ENCODE peak calls at places on chromosomes 11 and 22, in nine cellular contexts. One of them, this sample, is unnamed. For H3K9me3, the result is how much of the 10 kb centered on the place peaks cover.

GRCh38 chr11:82546556-82547162 is 187.0 kb downstream of the FAM181B start:
- DNase-seq in SJSA1: no peak
- DNase-seq in spleen: no peak
- DNase-seq in Caco-2: peak
- DNase-seq in PC-9: no peak
- DNase-seq in fibroblast of lung: no peak
- DNase-seq in cardiac muscle cell: peak
- DNase-seq in IMR-90: no peak
- DNase-seq in astrocyte: no peak
- DNase-seq in this sample: no peak

GRCh38 chr11:30816959-30817880 is 231.1 kb upstream of the MPPED2 start:
- DNase-seq in SJSA1: no peak
- DNase-seq in spleen: no peak
- DNase-seq in Caco-2: no peak
- DNase-seq in PC-9: no peak
- DNase-seq in fibroblast of lung: no peak
- DNase-seq in cardiac muscle cell: no peak
- DNase-seq in IMR-90: no peak
- DNase-seq in astrocyte: no peak
- DNase-seq in this sample: no peak

GRCh38 chr11:97269527-97269926 is 879.7 kb downstream of the JRKL start:
- DNase-seq in SJSA1: no peak
- DNase-seq in spleen: no peak
- DNase-seq in Caco-2: peak
- DNase-seq in PC-9: no peak
- DNase-seq in fibroblast of lung: no peak
- DNase-seq in cardiac muscle cell: peak
- DNase-seq in IMR-90: no peak
- DNase-seq in astrocyte: no peak
- DNase-seq in this sample: peak

GRCh38 chr22:45131749-45132148 is 32.0 kb upstream of the NUP50 start:
- DNase-seq in SJSA1: no peak
- DNase-seq in spleen: peak
- DNase-seq in Caco-2: no peak
- DNase-seq in PC-9: no peak
- DNase-seq in fibroblast of lung: peak
- DNase-seq in cardiac muscle cell: no peak
- DNase-seq in IMR-90: no peak
- DNase-seq in astrocyte: no peak
- DNase-seq in this sample: no peak

GRCh38 chr22:35685731-35686130 is 31.9 kb upstream of the APOL5 start:
- DNase-seq in SJSA1: no peak
- DNase-seq in spleen: no peak
- DNase-seq in Caco-2: no peak
- DNase-seq in PC-9: no peak
- DNase-seq in fibroblast of lung: no peak
- DNase-seq in cardiac muscle cell: no peak
- DNase-seq in IMR-90: peak
- DNase-seq in astrocyte: peak
- DNase-seq in this sample: no peak

GRCh38 chr11:126403039-126403438 is 47.6 kb downstream of the ST3GAL4 start:
- DNase-seq in SJSA1: peak
- DNase-seq in spleen: no peak
- DNase-seq in Caco-2: peak
- DNase-seq in PC-9: peak
- DNase-seq in fibroblast of lung: no peak
- DNase-seq in cardiac muscle cell: no peak
- DNase-seq in IMR-90: no peak
- DNase-seq in astrocyte: no peak
- DNase-seq in this sample: peak

GRCh38 chr22:30089655-30089974 is 9.4 kb downstream of the HORMAD2 start:
- DNase-seq in SJSA1: no peak
- DNase-seq in spleen: no peak
- DNase-seq in Caco-2: no peak
- DNase-seq in PC-9: no peak
- DNase-seq in fibroblast of lung: no peak
- DNase-seq in cardiac muscle cell: no peak
- DNase-seq in IMR-90: no peak
- DNase-seq in astrocyte: no peak
- DNase-seq in this sample: no peak

GRCh38 chr11:28393348-28393747 is 285.2 kb downstream of the METTL15 start:
- DNase-seq in SJSA1: no peak
- DNase-seq in spleen: no peak
- DNase-seq in Caco-2: no peak
- DNase-seq in PC-9: no peak
- DNase-seq in fibroblast of lung: no peak
- DNase-seq in cardiac muscle cell: no peak
- DNase-seq in IMR-90: no peak
- DNase-seq in astrocyte: no peak
- DNase-seq in this sample: no peak

GRCh38 chr11:79381036-79381435 is 59.8 kb downstream of the TENM4 start:
- DNase-seq in SJSA1: no peak
- DNase-seq in spleen: no peak
- DNase-seq in Caco-2: no peak
- DNase-seq in PC-9: no peak
- DNase-seq in fibroblast of lung: no peak
- DNase-seq in cardiac muscle cell: no peak
- DNase-seq in IMR-90: no peak
- DNase-seq in astrocyte: no peak
- DNase-seq in this sample: no peak

GRCh38 chr22:29457730-29458129 is 19.3 kb downstream of the RFPL1 start:
- DNase-seq in SJSA1: no peak
- DNase-seq in spleen: peak
- DNase-seq in Caco-2: peak
- DNase-seq in PC-9: no peak
- DNase-seq in fibroblast of lung: peak
- DNase-seq in cardiac muscle cell: peak
- DNase-seq in IMR-90: peak
- DNase-seq in astrocyte: peak
- DNase-seq in this sample: peak

GRCh38 chr11:62082292-62082657 is 41.5 kb upstream of the INCENP start:
- DNase-seq in SJSA1: no peak
- DNase-seq in spleen: no peak
- DNase-seq in Caco-2: no peak
- DNase-seq in PC-9: no peak
- DNase-seq in fibroblast of lung: no peak
- DNase-seq in cardiac muscle cell: no peak
- DNase-seq in IMR-90: no peak
- DNase-seq in astrocyte: no peak
- DNase-seq in this sample: no peak

GRCh38 chr11:60924110-60924905 is at the start of gene TMEM132A:
- DNase-seq in SJSA1: peak
- DNase-seq in spleen: peak
- DNase-seq in Caco-2: peak
- DNase-seq in PC-9: peak
- DNase-seq in fibroblast of lung: peak
- DNase-seq in cardiac muscle cell: peak
- DNase-seq in IMR-90: peak
- DNase-seq in astrocyte: peak
- DNase-seq in this sample: peak

GRCh38 chr11:127859941-127860354 is 727.4 kb downstream of the ETS1 start:
- DNase-seq in SJSA1: no peak
- DNase-seq in spleen: no peak
- DNase-seq in Caco-2: no peak
- DNase-seq in PC-9: no peak
- DNase-seq in fibroblast of lung: no peak
- DNase-seq in cardiac muscle cell: no peak
- DNase-seq in IMR-90: no peak
- DNase-seq in astrocyte: peak
- DNase-seq in this sample: no peak

GRCh38 chr22:45254789-45255261 is 14.1 kb upstream of the KIAA0930 start:
- DNase-seq in SJSA1: no peak
- DNase-seq in spleen: no peak
- DNase-seq in Caco-2: no peak
- DNase-seq in PC-9: no peak
- DNase-seq in fibroblast of lung: no peak
- DNase-seq in cardiac muscle cell: no peak
- DNase-seq in IMR-90: no peak
- DNase-seq in astrocyte: peak
- DNase-seq in this sample: no peak

GRCh38 chr11:99241059-99241458 is 220.3 kb downstream of the CNTN5 start:
- DNase-seq in SJSA1: no peak
- DNase-seq in spleen: no peak
- DNase-seq in Caco-2: no peak
- DNase-seq in PC-9: no peak
- DNase-seq in fibroblast of lung: no peak
- DNase-seq in cardiac muscle cell: no peak
- DNase-seq in IMR-90: no peak
- DNase-seq in astrocyte: no peak
- DNase-seq in this sample: no peak

GRCh38 chr11:36557991-36558390 is 9.8 kb upstream of the RAG1 start:
- DNase-seq in SJSA1: no peak
- DNase-seq in spleen: no peak
- DNase-seq in Caco-2: no peak
- DNase-seq in PC-9: no peak
- DNase-seq in fibroblast of lung: no peak
- DNase-seq in cardiac muscle cell: no peak
- DNase-seq in IMR-90: no peak
- DNase-seq in astrocyte: no peak
- DNase-seq in this sample: no peak
- H3K4me3 ChIP-seq in SJSA1: no peak
- H3K4me3 ChIP-seq in spleen: no peak
- H3K4me3 ChIP-seq in Caco-2: no peak
- H3K4me3 ChIP-seq in PC-9: peak
- H3K4me3 ChIP-seq in fibroblast of lung: no peak
- H3K4me3 ChIP-seq in cardiac muscle cell: no peak
- H3K4me3 ChIP-seq in IMR-90: no peak
- H3K4me3 ChIP-seq in astrocyte: no peak
- H3K4me3 ChIP-seq in this sample: no peak

DNA sequence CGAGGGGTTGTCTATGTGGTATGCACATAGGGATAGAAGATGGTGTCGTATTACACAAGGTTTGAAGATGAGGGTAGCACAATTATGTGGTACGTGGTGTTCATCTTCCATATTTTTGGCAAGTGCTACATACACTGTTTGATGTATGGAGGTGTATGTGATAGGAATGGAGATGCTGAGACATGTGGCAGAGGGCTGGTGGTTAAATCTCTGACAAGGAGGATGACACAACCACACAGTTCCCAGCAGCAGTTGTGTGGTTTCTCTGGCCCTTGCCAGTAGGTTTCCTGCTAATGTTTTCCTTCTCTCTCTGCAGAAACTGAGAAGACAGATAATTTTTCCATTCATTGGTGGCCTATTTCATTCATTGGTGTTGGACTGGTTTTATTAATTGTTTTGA is 17.0 kb downstream of the NCR3LG1 start:
- DNase-seq in SJSA1: no peak
- DNase-seq in spleen: no peak
- DNase-seq in Caco-2: no peak
- DNase-seq in PC-9: no peak
- DNase-seq in fibroblast of lung: no peak
- DNase-seq in cardiac muscle cell: no peak
- DNase-seq in IMR-90: no peak
- DNase-seq in astrocyte: no peak
- DNase-seq in this sample: no peak
- H3K9me3 ChIP-seq in SJSA1: under half
- H3K9me3 ChIP-seq in spleen: under half
- H3K9me3 ChIP-seq in Caco-2: under half
- H3K9me3 ChIP-seq in PC-9: under half
- H3K9me3 ChIP-seq in fibroblast of lung: under half
- H3K9me3 ChIP-seq in cardiac muscle cell: under half
- H3K9me3 ChIP-seq in IMR-90: under half
- H3K9me3 ChIP-seq in astrocyte: under half
- H3K9me3 ChIP-seq in this sample: under half

GRCh38 chr11:4186464-4187054 is 92.0 kb downstream of the RRM1 start:
- DNase-seq in SJSA1: peak
- DNase-seq in spleen: no peak
- DNase-seq in Caco-2: no peak
- DNase-seq in PC-9: no peak
- DNase-seq in fibroblast of lung: no peak
- DNase-seq in cardiac muscle cell: no peak
- DNase-seq in IMR-90: no peak
- DNase-seq in astrocyte: no peak
- DNase-seq in this sample: no peak

GRCh38 chr11:4183410-4184057 is 88.9 kb downstream of the RRM1 start:
- DNase-seq in SJSA1: peak
- DNase-seq in spleen: no peak
- DNase-seq in Caco-2: no peak
- DNase-seq in PC-9: no peak
- DNase-seq in fibroblast of lung: no peak
- DNase-seq in cardiac muscle cell: no peak
- DNase-seq in IMR-90: no peak
- DNase-seq in astrocyte: no peak
- DNase-seq in this sample: no peak

GRCh38 chr11:4187055-4187988 is 92.7 kb downstream of the RRM1 start:
- DNase-seq in SJSA1: peak
- DNase-seq in spleen: peak
- DNase-seq in Caco-2: peak
- DNase-seq in PC-9: no peak
- DNase-seq in fibroblast of lung: peak
- DNase-seq in cardiac muscle cell: peak
- DNase-seq in IMR-90: peak
- DNase-seq in astrocyte: peak
- DNase-seq in this sample: peak

GRCh38 chr11:4184163-4184916 is 89.7 kb downstream of the RRM1 start:
- DNase-seq in SJSA1: peak
- DNase-seq in spleen: no peak
- DNase-seq in Caco-2: no peak
- DNase-seq in PC-9: no peak
- DNase-seq in fibroblast of lung: peak
- DNase-seq in cardiac muscle cell: peak
- DNase-seq in IMR-90: peak
- DNase-seq in astrocyte: no peak
- DNase-seq in this sample: no peak

GRCh38 chr11:4185561-4185960 is 91.0 kb downstream of the RRM1 start:
- DNase-seq in SJSA1: peak
- DNase-seq in spleen: no peak
- DNase-seq in Caco-2: no peak
- DNase-seq in PC-9: no peak
- DNase-seq in fibroblast of lung: no peak
- DNase-seq in cardiac muscle cell: no peak
- DNase-seq in IMR-90: no peak
- DNase-seq in astrocyte: no peak
- DNase-seq in this sample: no peak
- H3K4me3 ChIP-seq in SJSA1: no peak
- H3K4me3 ChIP-seq in spleen: no peak
- H3K4me3 ChIP-seq in Caco-2: no peak
- H3K4me3 ChIP-seq in PC-9: no peak
- H3K4me3 ChIP-seq in fibroblast of lung: no peak
- H3K4me3 ChIP-seq in cardiac muscle cell: no peak
- H3K4me3 ChIP-seq in IMR-90: no peak
- H3K4me3 ChIP-seq in astrocyte: no peak
- H3K4me3 ChIP-seq in this sample: no peak

DNA sequence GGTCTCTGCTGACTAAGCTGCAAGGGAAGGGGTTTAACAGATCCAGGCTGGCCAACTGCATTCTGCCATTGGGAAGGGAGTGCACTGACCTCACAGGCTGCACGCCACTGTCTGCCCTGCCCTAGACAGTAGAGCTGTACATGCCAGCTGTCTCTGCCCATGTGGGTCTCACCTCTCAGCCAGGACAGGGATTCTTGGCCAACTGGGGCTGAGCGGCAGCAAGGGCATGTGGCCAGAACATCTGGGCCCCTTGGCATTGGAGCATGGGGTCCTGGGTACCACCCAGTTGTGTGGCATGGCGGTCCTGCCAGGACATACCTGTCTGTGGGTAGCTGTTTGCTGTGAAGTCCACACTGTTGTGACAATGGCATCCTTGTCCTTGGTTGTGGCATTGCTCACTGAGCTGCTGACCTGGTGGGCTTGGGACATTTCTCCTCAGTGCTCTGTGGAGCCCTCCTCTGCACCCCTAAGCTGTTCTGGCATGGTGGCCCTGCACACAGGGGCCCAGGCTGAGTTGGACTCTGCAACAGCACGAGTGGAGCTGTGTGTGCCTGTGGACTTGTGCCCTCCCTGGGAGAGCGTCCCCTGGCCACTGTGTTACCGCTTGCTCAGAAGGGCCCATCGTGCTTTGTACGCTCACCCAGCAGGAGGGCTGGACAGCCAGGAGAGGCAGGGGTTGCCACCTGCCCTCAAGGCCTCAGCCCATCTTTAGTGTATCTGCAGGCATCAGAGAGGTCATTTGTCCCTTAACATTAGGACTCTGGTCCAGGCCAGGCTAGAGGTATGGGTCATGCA is 46.7 kb downstream of the MED15 start:
- DNase-seq in SJSA1: no peak
- DNase-seq in spleen: peak
- DNase-seq in Caco-2: no peak
- DNase-seq in PC-9: no peak
- DNase-seq in fibroblast of lung: no peak
- DNase-seq in cardiac muscle cell: no peak
- DNase-seq in IMR-90: no peak
- DNase-seq in astrocyte: no peak
- DNase-seq in this sample: no peak
- H3K9me3 ChIP-seq in SJSA1: under half
- H3K9me3 ChIP-seq in spleen: under half
- H3K9me3 ChIP-seq in Caco-2: under half
- H3K9me3 ChIP-seq in PC-9: under half
- H3K9me3 ChIP-seq in fibroblast of lung: under half
- H3K9me3 ChIP-seq in cardiac muscle cell: under half
- H3K9me3 ChIP-seq in IMR-90: under half
- H3K9me3 ChIP-seq in astrocyte: under half
- H3K9me3 ChIP-seq in this sample: under half